ENCODE peak calls at places on chromosome 1, in eight cellular contexts. L is OCI-M1; S is activated naive CD8-positive, alpha-beta T cell treated with anti-CD3 and anti-CD28 coated beads for 36 hours; J is putamen; R is pulmonary artery endothelial cell; M is HCEC 1CT; D is sciatic nerve; X is NCI-H524. U is an unnamed sample.

GRCh38 chr1:43101061-43101460 is 71.0 kb downstream of the EBNA1BP2 start:
- DNase-seq in L (no peak), S (no peak), J (no peak), R (no peak), M (no peak), D (no peak), X (no peak), U (no peak)

GRCh38 chr1:178337091-178337726 is 159.6 kb downstream of the CLEC20A start:
- DNase-seq in L (peak; percentile 55), S (no peak), J (no peak), R (no peak), M (peak; percentile 42), D (no peak), X (no peak), U (no peak)

GRCh38 chr1:183877321-183877720 is 72.4 kb downstream of the RGL1 start:
- DNase-seq in L (no peak), S (no peak), J (peak; percentile 81), R (peak; percentile 60), M (peak; percentile 27), D (peak; percentile 84), X (no peak), U (no peak)

GRCh38 chr1:94463765-94464330 is 45.7 kb downstream of the ABCD3 start:
- DNase-seq in L (peak; percentile 70), S (no peak), J (peak; percentile 18), R (peak; percentile 10), M (peak; percentile 61), D (no peak), X (peak; percentile 53), U (peak; percentile 75)

GRCh38 chr1:167401260-167401873 is 117.0 kb downstream of the CD247 start:
- DNase-seq in L (peak; percentile 73), S (peak; percentile 40), J (no peak), R (peak; percentile 11), M (peak; percentile 52), D (peak; percentile 57), X (peak; percentile 39), U (peak; percentile 19)

GRCh38 chr1:223331929-223332328 is 32.0 kb downstream of the SUSD4 start:
- DNase-seq in L (no peak), S (no peak), J (no peak), R (no peak), M (peak; percentile 51), D (no peak), X (no peak), U (no peak)

GRCh38 chr1:17348593-17349234 is 23.3 kb upstream of the PADI6 start:
- DNase-seq in L (no peak), S (no peak), J (no peak), R (no peak), M (no peak), D (no peak), X (no peak), U (no peak)

GRCh38 chr1:210755991-210756669 is 377.8 kb downstream of the KCNH1 start:
- DNase-seq in L (no peak), S (no peak), J (no peak), R (no peak), M (no peak), D (no peak), X (peak; percentile 68), U (no peak)

GRCh38 chr1:38929476-38929875 is 12.2 kb downstream of the RHBDL2 start:
- DNase-seq in L (no peak), S (no peak), J (peak; percentile 96), R (no peak), M (no peak), D (no peak), X (peak; percentile 36), U (no peak)

GRCh38 chr1:64470670-64471217 is 815 bp downstream of the CACHD1 start:
- DNase-seq in L (no peak), S (no peak), J (no peak), R (no peak), M (peak; percentile 30), D (peak; percentile 60), X (peak; percentile 53), U (no peak)

GRCh38 chr1:30606166-30606565 is 117.2 kb downstream of the MATN1 start:
- DNase-seq in L (no peak), S (no peak), J (no peak), R (no peak), M (no peak), D (no peak), X (no peak), U (no peak)

GRCh38 chr1:151828931-151829330 is 2.7 kb downstream of the RORC start:
- DNase-seq in L (peak; percentile 33), S (no peak), J (no peak), R (no peak), M (no peak), D (no peak), X (no peak), U (no peak)

GRCh38 chr1:160209656-160210046 is 4.5 kb downstream of the PEA15 start:
- DNase-seq in L (no peak), S (no peak), J (no peak), R (no peak), M (no peak), D (no peak), X (no peak), U (no peak)

GRCh38 chr1:82160036-82160435 is 359.3 kb downstream of the ADGRL2 start:
- DNase-seq in L (no peak), S (no peak), J (no peak), R (no peak), M (no peak), D (no peak), X (no peak), U (no peak)

GRCh38 chr1:162327144-162327790 is 49.4 kb downstream of the SPATA46 start:
- DNase-seq in L (no peak), S (no peak), J (no peak), R (no peak), M (peak; percentile 45), D (no peak), X (peak; percentile 8), U (no peak)

GRCh38 chr1:202618387-202619022 is 91.7 kb downstream of the SYT2 start:
- DNase-seq in L (no peak), S (no peak), J (no peak), R (no peak), M (peak; percentile 54), D (no peak), X (no peak), U (no peak)

GRCh38 chr1:94001397-94002045 is 92.3 kb upstream of the GCLM start:
- DNase-seq in L (no peak), S (no peak), J (no peak), R (no peak), M (no peak), D (no peak), X (no peak), U (no peak)

GRCh38 chr1:243325305-243325890 is 69.6 kb downstream of the SDCCAG8 start:
- DNase-seq in L (peak; percentile 80), S (no peak), J (peak; percentile 47), R (peak; percentile 20), M (peak; percentile 74), D (no peak), X (peak; percentile 61), U (peak; percentile 100)

GRCh38 chr1:118995312-118996016 is 7.3 kb upstream of the TBX15 start:
- DNase-seq in L (no peak), S (no peak), J (no peak), R (no peak), M (no peak), D (no peak), X (no peak), U (no peak)

GRCh38 chr1:87684194-87684593 is 355.5 kb downstream of the LMO4 start:
- DNase-seq in L (no peak), S (no peak), J (no peak), R (no peak), M (no peak), D (no peak), X (no peak), U (no peak)

GRCh38 chr1:174740248-174740990 is 259.3 kb upstream of the CACYBP start:
- DNase-seq in L (peak; percentile 47), S (no peak), J (no peak), R (no peak), M (peak; percentile 59), D (no peak), X (no peak), U (no peak)

GRCh38 chr1:244874974-244875579 is 10.7 kb upstream of the HNRNPU start:
- DNase-seq in L (no peak), S (no peak), J (no peak), R (no peak), M (no peak), D (no peak), X (no peak), U (no peak)

GRCh38 chr1:201827321-201828281 is 1.4 kb upstream of the IPO9 start:
- DNase-seq in L (no peak), S (no peak), J (no peak), R (no peak), M (no peak), D (no peak), X (no peak), U (no peak)

GRCh38 chr1:243798726-243799125 is 51.3 kb downstream of the AKT3 start:
- DNase-seq in L (no peak), S (no peak), J (no peak), R (no peak), M (peak; percentile 98), D (no peak), X (no peak), U (no peak)

GRCh38 chr1:84936116-84936810 is 43.3 kb upstream of the LPAR3 start:
- DNase-seq in L (peak; percentile 72), S (peak; percentile 6), J (peak; percentile 67), R (peak; percentile 17), M (peak; percentile 52), D (no peak), X (peak; percentile 66), U (peak; percentile 64)

GRCh38 chr1:25909062-25909461 is 2.8 kb upstream of the STMN1 start:
- DNase-seq in L (no peak), S (no peak), J (peak; percentile 70), R (no peak), M (no peak), D (no peak), X (no peak), U (no peak)

GRCh38 chr1:184892116-184892515 is 82.2 kb downstream of the NIBAN1 start:
- DNase-seq in L (no peak), S (no peak), J (no peak), R (no peak), M (peak; percentile 42), D (no peak), X (no peak), U (no peak)

GRCh38 chr1:184028854-184029623 is 8.5 kb downstream of the COLGALT2 start:
- DNase-seq in L (peak; percentile 50), S (no peak), J (peak; percentile 75), R (no peak), M (no peak), D (peak; percentile 69), X (peak; percentile 51), U (no peak)

GRCh38 chr1:20375563-20375962 is 84.9 kb downstream of the VWA5B1 start:
- DNase-seq in L (no peak), S (no peak), J (no peak), R (no peak), M (no peak), D (no peak), X (no peak), U (no peak)

GRCh38 chr1:166121010-166121409 is 45.8 kb downstream of the FAM78B start:
- DNase-seq in L (no peak), S (no peak), J (no peak), R (no peak), M (no peak), D (no peak), X (no peak), U (no peak)

GRCh38 chr1:41679994-41680393 is 195.5 kb upstream of the EDN2 start:
- DNase-seq in L (no peak), S (no peak), J (no peak), R (no peak), M (no peak), D (no peak), X (no peak), U (no peak)